ENCODE peak calls at places on chromosomes 16 and 17, in four cellular contexts. X is HCT116, O is PC-3, Z is PC-9. Y is an unnamed sample.

GRCh38 chr16:47141773-47142468 is 1.8 kb downstream of the NETO2 start:
- DNase-seq in O (peak), X (peak), Z (peak), Y (peak)

GRCh38 chr16:65698943-65699342 is 577.1 kb upstream of the CDH11 start:
- DNase-seq in O (no peak), X (no peak), Z (no peak), Y (no peak)

GRCh38 chr16:80554037-80554436 is 13.2 kb downstream of the DYNLRB2 start:
- DNase-seq in Z (no peak), O (no peak), X (no peak), Y (no peak)

GRCh38 chr16:81730090-81731051 is 48.7 kb upstream of the PLCG2 start:
- DNase-seq in X (peak), O (peak), Z (peak), Y (peak)

GRCh38 chr17:45236002-45236606 is 14.4 kb downstream of the FMNL1 start:
- DNase-seq in X (no peak), O (no peak), Z (no peak), Y (no peak)

GRCh38 chr17:74016504-74016903 is 187.0 kb upstream of the RPL38 start:
- DNase-seq in Z (no peak), X (no peak), O (no peak), Y (no peak)

GRCh38 chr16:48335961-48336360 is 49.3 kb downstream of the SIAH1 start:
- DNase-seq in Z (no peak), X (no peak), O (no peak), Y (no peak)

GRCh38 chr17:65057520-65058075 is 1.1 kb upstream of the GNA13 start:
- DNase-seq in Z (no peak), O (no peak), X (no peak), Y (peak)

GRCh38 chr17:10799407-10799806 is 4.5 kb downstream of the TMEM238L start:
- DNase-seq in O (peak), Z (peak), X (no peak), Y (no peak)

GRCh38 chr17:10802487-10803284 is 1.2 kb downstream of the TMEM238L start:
- DNase-seq in Z (no peak), O (no peak), X (no peak), Y (no peak)

GRCh38 chr17:10797848-10798328 is 6.0 kb downstream of the TMEM238L start:
- DNase-seq in X (no peak), O (no peak), Z (no peak), Y (no peak)

GRCh38 chr17:10798910-10799309 is 5.0 kb downstream of the TMEM238L start:
- DNase-seq in O (no peak), Z (no peak), X (no peak), Y (no peak)

DNA sequence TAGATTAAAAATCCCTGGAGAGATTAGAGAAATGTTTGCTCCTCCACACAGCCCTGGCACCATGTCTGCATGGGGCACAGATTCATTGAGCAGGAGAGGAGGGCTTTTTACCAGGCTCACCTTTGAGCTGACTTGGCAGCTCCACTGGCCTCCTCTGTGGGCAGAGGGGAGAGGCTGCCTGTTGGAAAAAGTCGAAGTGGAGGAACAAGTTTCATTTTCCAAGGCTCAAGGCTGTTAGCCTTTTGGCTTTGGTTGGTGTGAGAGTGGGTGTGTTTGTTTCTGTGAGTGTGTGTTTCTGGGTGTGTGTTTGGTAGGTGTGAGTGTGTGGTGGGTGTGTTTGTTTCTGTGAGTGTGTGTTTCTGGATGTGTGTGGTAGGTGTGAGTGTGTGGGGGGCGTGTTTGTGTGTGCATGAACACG is 5.6 kb downstream of the TMEM238L start:
- DNase-seq in O (peak), Z (peak), X (no peak), Y (no peak)
- H2AFZ ChIP-seq in O (peak), Z (no peak), X (no peak), Y (no peak)

GRCh38 chr16:19817122-19817521 is 67.5 kb downstream of the GPRC5B start:
- DNase-seq in Z (no peak), O (no peak), X (no peak), Y (no peak)
- H2AFZ ChIP-seq in Z (no peak), O (no peak), X (no peak), Y (no peak)

GRCh38 chr16:59394526-59394925 is 660.4 kb upstream of the GOT2 start:
- DNase-seq in O (no peak), X (no peak), Z (no peak), Y (no peak)
- H2AFZ ChIP-seq in O (no peak), X (no peak), Z (no peak), Y (no peak)

DNA sequence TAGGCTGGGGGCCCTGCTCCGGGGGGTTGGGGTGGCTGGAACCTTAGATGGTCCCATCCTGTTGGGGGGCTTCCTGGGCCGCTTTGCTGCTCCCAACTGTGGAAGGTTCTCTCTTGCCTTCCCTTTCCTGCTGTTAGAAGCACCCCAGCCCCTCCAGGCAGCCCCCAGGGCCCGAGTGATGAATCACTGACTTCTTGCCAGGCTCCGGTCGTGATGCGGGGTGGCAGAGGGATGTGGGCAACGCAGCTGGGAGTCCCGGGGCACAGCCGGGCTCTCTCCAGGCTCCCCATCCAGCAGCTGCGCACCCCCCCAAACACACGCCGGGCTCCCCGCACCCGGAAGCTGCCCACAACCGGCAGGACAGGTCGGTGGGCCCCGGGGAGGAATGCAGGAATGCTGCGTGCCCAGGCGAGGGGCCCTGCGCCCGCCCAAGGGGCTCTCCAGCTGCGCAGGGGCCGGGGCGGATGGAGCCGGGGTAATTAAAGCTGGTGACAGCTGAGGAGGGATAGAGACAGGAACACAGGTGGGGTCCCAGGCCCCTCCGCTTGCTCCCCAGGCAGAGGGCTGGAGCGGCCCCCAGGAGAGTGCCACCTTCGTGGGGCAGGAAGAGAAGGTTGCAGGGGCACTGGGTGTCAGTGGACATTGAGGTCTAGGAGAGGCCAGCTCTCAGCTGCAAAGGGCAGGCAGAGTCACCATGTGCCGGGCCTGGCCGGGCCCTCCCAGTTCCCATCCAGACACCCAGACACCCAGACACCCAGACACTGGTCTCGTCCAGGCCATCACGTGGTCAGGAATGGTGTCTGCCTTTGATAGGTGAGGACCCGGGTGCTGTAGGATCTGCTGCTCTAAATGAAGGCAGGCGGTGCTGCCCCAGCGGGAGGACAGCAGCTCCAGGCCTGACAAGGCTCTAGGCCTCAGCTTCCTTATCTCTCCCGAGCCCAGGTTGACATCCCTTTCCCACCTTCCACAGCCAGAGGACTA is 15.0 kb upstream of the SLC38A10 start:
- DNase-seq in Z (no peak), O (no peak), X (no peak), Y (no peak)
- H2AFZ ChIP-seq in Z (no peak), O (no peak), X (no peak), Y (peak)

DNA sequence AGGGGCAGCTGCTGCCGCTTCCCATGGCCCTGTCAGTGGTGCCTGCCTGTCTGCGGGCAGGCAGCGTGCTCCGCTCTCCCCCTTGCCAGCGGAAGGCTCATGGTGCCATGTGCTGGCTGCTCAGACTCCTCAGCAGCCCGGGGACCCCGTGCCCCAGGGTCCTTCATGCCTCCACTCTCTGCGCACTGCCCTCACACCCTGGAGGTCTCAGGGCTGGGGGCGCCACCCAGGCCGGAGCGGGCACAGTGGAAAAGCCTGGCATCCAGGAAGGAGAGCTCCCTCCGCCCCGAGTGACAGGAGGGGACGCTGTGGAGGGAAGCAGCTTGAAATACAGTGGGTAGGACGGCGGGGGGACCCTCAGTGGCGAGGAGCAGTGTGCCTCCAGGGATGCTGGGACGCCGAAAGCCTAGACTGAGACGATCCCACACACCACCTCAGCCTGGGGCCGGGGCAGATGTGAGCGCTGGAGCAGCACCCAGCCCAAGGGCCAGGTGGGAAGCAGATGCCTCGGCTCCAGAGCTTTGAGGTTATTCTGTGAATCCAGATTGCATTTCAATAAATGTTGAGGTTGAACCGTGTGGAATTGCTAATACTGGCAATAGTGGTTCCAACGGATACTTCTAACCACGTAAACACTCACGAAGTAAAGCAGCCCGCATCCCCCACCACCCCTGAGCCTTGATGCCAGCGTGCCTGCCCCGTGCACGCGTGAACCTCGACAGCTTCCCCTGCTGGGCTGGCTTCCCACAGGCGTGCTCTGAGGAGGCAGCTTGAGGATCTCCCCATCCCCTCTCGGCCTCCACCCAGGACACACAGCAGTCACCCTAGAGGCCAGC is 6.5 kb downstream of the TMEM204 start:
- DNase-seq in Z (no peak), X (no peak), O (no peak), Y (no peak)
- H2AFZ ChIP-seq in Z (no peak), X (no peak), O (no peak), Y (no peak)

DNA sequence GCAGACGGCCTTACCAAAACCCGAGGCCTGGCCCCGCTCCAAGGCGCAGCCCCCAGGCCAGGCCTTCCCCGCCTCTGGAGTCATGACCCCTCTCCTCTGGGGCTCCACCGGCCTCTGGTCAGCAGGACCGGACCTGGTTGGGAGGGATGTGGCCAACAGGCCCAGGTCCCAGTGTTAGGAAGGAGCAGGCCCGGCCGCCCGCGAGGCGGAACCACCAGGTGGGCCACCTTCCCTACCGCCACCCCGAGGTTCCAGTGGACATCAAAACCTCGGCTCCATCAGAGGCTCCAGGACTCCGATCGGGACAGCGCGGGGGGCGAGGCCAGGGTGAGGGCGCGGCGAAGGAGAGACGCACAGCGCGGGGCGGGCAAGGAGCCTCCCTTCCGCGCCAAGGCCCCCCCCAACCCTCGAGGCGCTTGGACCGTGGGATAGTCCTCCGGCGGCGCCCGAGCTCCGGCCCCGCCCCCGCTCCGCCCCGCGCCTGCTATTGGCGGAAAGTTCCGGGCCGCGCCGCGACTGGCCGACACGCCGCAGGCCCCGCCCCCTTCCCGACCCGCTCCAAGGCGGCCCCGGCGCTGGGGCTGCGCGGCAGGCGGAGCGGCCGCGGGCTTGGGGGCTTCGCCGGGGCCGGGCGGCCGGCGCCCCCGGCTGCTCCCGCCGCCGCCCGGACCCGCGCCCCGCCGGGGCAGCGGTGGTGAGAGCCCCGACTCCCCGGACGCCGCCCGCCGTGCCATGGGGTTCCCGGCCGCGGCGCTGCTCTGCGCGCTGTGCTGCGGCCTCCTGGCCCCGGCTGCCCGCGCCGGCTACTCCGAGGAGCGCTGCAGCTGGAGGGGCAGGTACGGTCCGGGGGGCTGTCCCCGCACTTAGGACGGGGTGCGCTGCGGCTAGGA is at the start of gene METRN:
- DNase-seq in Z (peak), O (peak), X (no peak), Y (peak)
- H2AFZ ChIP-seq in Z (peak), O (peak), X (no peak), Y (peak)

DNA sequence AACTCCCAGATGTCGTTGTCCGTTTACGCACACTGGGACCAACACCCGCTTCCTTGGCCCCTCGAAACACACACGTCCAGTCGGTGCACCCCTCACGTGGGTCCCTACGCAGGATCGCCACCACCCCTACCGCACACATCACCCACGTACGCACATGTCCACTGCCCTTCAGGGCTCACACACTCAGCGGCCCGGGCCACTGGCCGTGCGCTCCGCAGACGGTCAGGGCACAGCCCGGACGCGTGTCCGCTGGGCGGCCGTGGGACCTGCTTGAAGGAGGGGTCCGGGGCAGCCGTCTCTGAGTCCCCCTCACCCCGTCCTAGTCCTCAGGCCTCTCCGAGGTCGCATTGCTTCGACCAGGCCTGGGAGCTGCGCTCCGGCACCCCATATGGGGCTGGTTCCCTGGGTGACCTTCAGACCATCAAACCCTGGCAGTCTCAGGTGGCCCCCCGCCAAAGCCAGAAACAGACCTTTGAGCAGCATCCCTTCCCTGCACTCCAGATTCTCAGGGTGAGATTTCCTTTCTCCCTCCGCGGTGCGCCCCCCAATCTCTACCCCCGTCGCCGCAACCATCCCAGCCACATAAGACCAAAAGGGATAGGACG is 910 bp upstream of the GPRC5B start:
- DNase-seq in X (no peak), O (no peak), Z (no peak), Y (no peak)
- H2AFZ ChIP-seq in X (peak), O (peak), Z (no peak), Y (no peak)

GRCh38 chr17:6910987-6911603 is 79.6 kb upstream of the TEKT1 start:
- DNase-seq in X (peak), O (peak), Z (no peak), Y (peak)

GRCh38 chr17:6912110-6913051 is 80.9 kb upstream of the TEKT1 start:
- DNase-seq in X (no peak), Z (no peak), O (no peak), Y (no peak)

GRCh38 chr17:6914711-6915110 is 81.1 kb upstream of the ALOX12 start:
- DNase-seq in Z (no peak), O (no peak), X (no peak), Y (no peak)

GRCh38 chr17:6915620-6916019 is 80.2 kb upstream of the ALOX12 start:
- DNase-seq in O (no peak), Z (no peak), X (no peak), Y (no peak)

GRCh38 chr17:6913608-6914443 is 82.0 kb upstream of the ALOX12 start:
- DNase-seq in O (peak), Z (no peak), X (no peak), Y (no peak)
- H2AFZ ChIP-seq in O (no peak), Z (no peak), X (no peak), Y (no peak)

Y was measured in mammary epithelial cell.